ENCODE peak calls at places on chromosomes 16 and 17, in four cellular contexts. One of them, this sample, is unnamed.

GRCh38 chr16:20568404-20568803 is 7.8 kb downstream of the ACSM2B start:
- DNase-seq in K562: no peak
- DNase-seq in GM12878: no peak
- DNase-seq in HL-60: no peak
- DNase-seq in this sample: no peak

GRCh38 chr17:64653325-64653984 is 8.7 kb downstream of the SMURF2 start:
- DNase-seq in HL-60: no peak
- DNase-seq in GM12878: no peak
- DNase-seq in K562: no peak
- DNase-seq in this sample: no peak

GRCh38 chr17:81926451-81927144 is 937 bp downstream of the MAFG start:
- DNase-seq in GM12878: no peak
- DNase-seq in HL-60: peak; percentile 84
- DNase-seq in K562: peak; percentile 82
- DNase-seq in this sample: peak; percentile 68

GRCh38 chr16:86576591-86577313 is 1.6 kb upstream of the FOXL1 start:
- DNase-seq in GM12878: no peak
- DNase-seq in K562: no peak
- DNase-seq in HL-60: no peak
- DNase-seq in this sample: no peak

GRCh38 chr16:65600046-65600445 is 478.2 kb upstream of the CDH11 start:
- DNase-seq in GM12878: no peak
- DNase-seq in HL-60: no peak
- DNase-seq in K562: no peak
- DNase-seq in this sample: no peak

GRCh38 chr16:89720520-89720858 is 209 bp downstream of the VPS9D1 start:
- DNase-seq in K562: no peak
- DNase-seq in GM12878: no peak
- DNase-seq in HL-60: no peak
- DNase-seq in this sample: no peak

GRCh38 chr16:82652826-82653225 is 26.1 kb downstream of the CDH13 start:
- DNase-seq in GM12878: no peak
- DNase-seq in K562: no peak
- DNase-seq in HL-60: no peak
- DNase-seq in this sample: no peak

GRCh38 chr17:28950752-28951427 is 428 bp downstream of the PHF12 start:
- DNase-seq in GM12878: no peak
- DNase-seq in K562: no peak
- DNase-seq in HL-60: no peak
- DNase-seq in this sample: no peak

GRCh38 chr17:82917656-82918345 is 78.0 kb upstream of the ZNF750 start:
- DNase-seq in HL-60: no peak
- DNase-seq in K562: peak; percentile 63
- DNase-seq in GM12878: no peak
- DNase-seq in this sample: no peak

GRCh38 chr17:57853695-57854094 is 3.9 kb upstream of the MRPS23 start:
- DNase-seq in GM12878: no peak
- DNase-seq in K562: no peak
- DNase-seq in HL-60: no peak
- DNase-seq in this sample: no peak

GRCh38 chr16:57533618-57534336 is 2.6 kb downstream of the CCDC102A start:
- DNase-seq in GM12878: no peak
- DNase-seq in HL-60: no peak
- DNase-seq in K562: peak; percentile 6
- DNase-seq in this sample: no peak

GRCh38 chr17:2181206-2181983 is 122.2 kb downstream of the SMG6 start:
- DNase-seq in HL-60: no peak
- DNase-seq in GM12878: no peak
- DNase-seq in K562: no peak
- DNase-seq in this sample: no peak

GRCh38 chr17:2177235-2177811 is 122.4 kb downstream of the HIC1 start:
- DNase-seq in GM12878: no peak
- DNase-seq in K562: no peak
- DNase-seq in HL-60: no peak
- DNase-seq in this sample: no peak

GRCh38 chr17:2180768-2181167 is 122.8 kb downstream of the SMG6 start:
- DNase-seq in HL-60: no peak
- DNase-seq in GM12878: no peak
- DNase-seq in K562: no peak
- DNase-seq in this sample: no peak

GRCh38 chr17:2178798-2179505 is 124.0 kb downstream of the HIC1 start:
- DNase-seq in GM12878: no peak
- DNase-seq in HL-60: no peak
- DNase-seq in K562: no peak
- DNase-seq in this sample: no peak

GRCh38 chr17:2179615-2180295 is 123.8 kb downstream of the SMG6 start:
- DNase-seq in HL-60: no peak
- DNase-seq in K562: no peak
- DNase-seq in GM12878: no peak
- DNase-seq in this sample: no peak
- TF ChIP-seq SPI1 in HL-60: no peak
- TF ChIP-seq SPI1 in K562: no peak
- TF ChIP-seq SPI1 in GM12878: no peak
- TF ChIP-seq SPI1 in this sample: no peak

GRCh38 chr16:77834600-77834963 is 46.2 kb downstream of the VAT1L start:
- DNase-seq in GM12878: no peak
- DNase-seq in HL-60: no peak
- DNase-seq in K562: no peak
- DNase-seq in this sample: no peak
- TF ChIP-seq SPI1 in GM12878: no peak
- TF ChIP-seq SPI1 in HL-60: no peak
- TF ChIP-seq SPI1 in K562: no peak
- TF ChIP-seq SPI1 in this sample: no peak

DNA sequence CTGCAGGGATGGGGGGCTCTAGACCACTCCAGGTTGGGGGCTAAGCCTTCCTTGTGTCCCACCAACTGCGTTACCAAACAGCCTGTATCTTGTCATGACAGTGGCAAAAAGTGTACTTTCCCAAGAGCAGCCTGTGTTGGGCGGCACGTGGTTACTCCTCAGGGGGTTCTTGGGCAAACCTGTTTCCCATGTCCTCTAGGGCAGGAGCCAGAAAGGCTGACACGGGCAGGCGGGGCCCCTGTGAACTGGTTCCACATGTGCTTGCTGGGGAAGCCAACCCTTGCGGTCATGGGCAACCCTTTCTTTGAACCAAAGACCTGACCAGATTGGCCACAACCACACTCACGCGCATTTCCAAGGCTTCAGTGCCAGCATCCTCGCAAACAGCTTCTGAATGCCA is 228.5 kb downstream of the RBFOX3 start:
- DNase-seq in HL-60: no peak
- DNase-seq in GM12878: no peak
- DNase-seq in K562: no peak
- DNase-seq in this sample: no peak
- TF ChIP-seq SPI1 in HL-60: no peak
- TF ChIP-seq SPI1 in GM12878: no peak
- TF ChIP-seq SPI1 in K562: no peak
- TF ChIP-seq SPI1 in this sample: no peak

GRCh38 chr16:31092330-31092729 is 2.3 kb downstream of the VKORC1 start:
- DNase-seq in HL-60: no peak
- DNase-seq in K562: no peak
- DNase-seq in GM12878: no peak
- DNase-seq in this sample: no peak
- TF ChIP-seq SPI1 in HL-60: no peak
- TF ChIP-seq SPI1 in K562: no peak
- TF ChIP-seq SPI1 in GM12878: no peak
- TF ChIP-seq SPI1 in this sample: no peak

DNA sequence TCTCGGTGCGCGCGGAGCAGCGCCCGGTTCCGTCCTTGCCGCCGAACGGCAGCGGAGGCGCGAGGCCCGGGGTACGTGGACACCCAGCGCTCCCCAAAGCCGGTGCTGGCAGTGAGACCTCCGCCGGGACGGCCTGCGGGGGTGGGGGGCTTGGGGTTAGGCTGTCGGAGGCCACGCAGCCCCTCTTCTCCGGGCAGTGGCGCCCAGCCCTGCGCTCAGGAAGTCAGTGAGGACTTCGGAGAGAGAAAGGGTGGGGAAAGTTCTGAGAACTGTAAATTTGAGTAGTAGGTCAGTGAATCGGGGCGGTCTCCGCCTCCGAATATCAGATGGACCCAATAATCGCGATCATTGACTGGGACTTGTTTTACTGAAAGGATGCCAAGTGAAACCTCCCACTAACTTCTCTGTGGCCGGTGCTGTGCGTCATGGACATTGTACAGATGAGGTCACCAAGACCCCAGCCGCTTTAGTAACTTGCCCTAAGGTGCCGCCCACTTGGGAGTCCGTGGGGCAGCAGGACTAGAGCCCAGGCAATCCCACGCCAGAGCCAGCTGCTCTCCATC is 468 bp downstream of the IL4R start:
- DNase-seq in K562: no peak
- DNase-seq in HL-60: no peak
- DNase-seq in GM12878: no peak
- DNase-seq in this sample: no peak
- TF ChIP-seq SPI1 in K562: no peak
- TF ChIP-seq SPI1 in HL-60: no peak
- TF ChIP-seq SPI1 in GM12878: no peak
- TF ChIP-seq SPI1 in this sample: no peak

This sample was measured in GM12891.